ENCODE peak calls at places on chromosomes 11 and 22, in eight cellular contexts. I, R, O, E, Y, N, F and C are unnamed samples.

GRCh38 chr11:2296913-2297622 is 4.7 kb downstream of the C11orf21 start:
- DNase-seq in I (peak; percentile 34), R (no peak), O (no peak), E (peak; percentile 7), Y (no peak), N (peak; percentile 32), F (peak; percentile 7), C (no peak)

GRCh38 chr11:67055812-67056211 is 835 bp upstream of the RHOD start:
- DNase-seq in I (no peak), R (peak; percentile 15), O (no peak), E (peak; percentile 37), Y (peak; percentile 85), N (no peak), F (peak; percentile 34), C (no peak)

GRCh38 chr22:37122598-37123180 is 13.2 kb upstream of the TMPRSS6 start:
- DNase-seq in I (no peak), R (no peak), O (no peak), E (no peak), Y (no peak), N (no peak), F (no peak), C (no peak)

GRCh38 chr11:58059011-58059358 is 28.2 kb downstream of the OR6Q1 start:
- DNase-seq in I (peak; percentile 70), R (peak; percentile 92), O (no peak), E (no peak), Y (peak; percentile 49), N (no peak), F (no peak), C (no peak)

GRCh38 chr22:39877079-39877682 is 16.4 kb downstream of the ENTHD1 start:
- DNase-seq in I (no peak), R (no peak), O (no peak), E (no peak), Y (no peak), N (no peak), F (no peak), C (no peak)

GRCh38 chr11:61783717-61784505 is 8.5 kb downstream of the TMEM258 start:
- DNase-seq in I (no peak), R (peak; percentile 71), O (no peak), E (no peak), Y (no peak), N (peak; percentile 34), F (no peak), C (no peak)

GRCh38 chr22:20131593-20131855 is at the start of gene ZDHHC8:
- DNase-seq in I (no peak), R (no peak), O (no peak), E (no peak), Y (no peak), N (no peak), F (peak; percentile 40), C (peak; percentile 86)

GRCh38 chr11:118100691-118101232 is 14.0 kb upstream of the SMIM35 start:
- DNase-seq in I (no peak), R (no peak), O (no peak), E (no peak), Y (no peak), N (no peak), F (no peak), C (no peak)

GRCh38 chr11:58330861-58331260 is 28.0 kb downstream of the OR5B17 start:
- DNase-seq in I (no peak), R (peak; percentile 80), O (no peak), E (no peak), Y (no peak), N (no peak), F (no peak), C (no peak)

GRCh38 chr11:122201126-122201525 is 85.1 kb upstream of the BLID start:
- DNase-seq in I (no peak), R (no peak), O (no peak), E (no peak), Y (no peak), N (no peak), F (no peak), C (no peak)

GRCh38 chr11:32884770-32885384 is 7.7 kb upstream of the QSER1 start:
- DNase-seq in I (no peak), R (no peak), O (no peak), E (no peak), Y (no peak), N (no peak), F (no peak), C (no peak)

GRCh38 chr11:34274712-34275398 is 83.0 kb downstream of the ABTB2 start:
- DNase-seq in I (no peak), R (peak; percentile 98), O (no peak), E (peak; percentile 65), Y (peak; percentile 99), N (peak; percentile 91), F (peak; percentile 79), C (no peak)

GRCh38 chr11:57357827-57358226 is 19.7 kb downstream of the P2RX3 start:
- DNase-seq in I (no peak), R (peak; percentile 54), O (no peak), E (peak; percentile 22), Y (no peak), N (no peak), F (no peak), C (no peak)

GRCh38 chr22:46136539-46137217 is 13.6 kb upstream of the PPARA start:
- DNase-seq in I (no peak), R (no peak), O (no peak), E (no peak), Y (no peak), N (peak; percentile 43), F (no peak), C (peak; percentile 71)

GRCh38 chr22:29205598-29206371 is at the start of gene EMID1:
- DNase-seq in I (peak; percentile 85), R (peak; percentile 9), O (no peak), E (peak; percentile 49), Y (no peak), N (no peak), F (peak; percentile 63), C (peak; percentile 84)
- H3K27ac ChIP-seq in I (peak within 1 kb of the TSS; percentile 73), R (no peak within 1 kb of the TSS), O (no peak within 1 kb of the TSS), E (no peak within 1 kb of the TSS), Y (no peak within 1 kb of the TSS), N (no peak within 1 kb of the TSS), F (peak within 1 kb of the TSS; percentile 53), C (peak within 1 kb of the TSS; percentile 85)

GRCh38 chr11:27703453-27703852 is 3.2 kb upstream of the BDNF start:
- DNase-seq in I (no peak), R (peak; percentile 89), O (no peak), E (no peak), Y (peak; percentile 34), N (no peak), F (no peak), C (no peak)
- TF ChIP-seq CTCF in I (no peak), R (peak; percentile 57), O (no peak), E (no peak), Y (no peak), N (no peak), F (no peak), C (no peak)

GRCh38 chr22:38834991-38835390 is 8.8 kb downstream of the NPTXR start:
- DNase-seq in I (no peak), R (no peak), O (no peak), E (no peak), Y (no peak), N (peak; percentile 8), F (no peak), C (no peak)

GRCh38 chr22:38835888-38836301 is 7.9 kb downstream of the NPTXR start:
- DNase-seq in I (no peak), R (peak; percentile 69), O (no peak), E (no peak), Y (no peak), N (peak; percentile 39), F (no peak), C (no peak)

GRCh38 chr22:38840129-38840528 is 3.7 kb downstream of the NPTXR start:
- DNase-seq in I (no peak), R (no peak), O (no peak), E (no peak), Y (no peak), N (no peak), F (no peak), C (no peak)

GRCh38 chr22:38834215-38834953 is 9.4 kb downstream of the NPTXR start:
- DNase-seq in I (no peak), R (no peak), O (no peak), E (no peak), Y (no peak), N (peak; percentile 4), F (no peak), C (no peak)

DNA sequence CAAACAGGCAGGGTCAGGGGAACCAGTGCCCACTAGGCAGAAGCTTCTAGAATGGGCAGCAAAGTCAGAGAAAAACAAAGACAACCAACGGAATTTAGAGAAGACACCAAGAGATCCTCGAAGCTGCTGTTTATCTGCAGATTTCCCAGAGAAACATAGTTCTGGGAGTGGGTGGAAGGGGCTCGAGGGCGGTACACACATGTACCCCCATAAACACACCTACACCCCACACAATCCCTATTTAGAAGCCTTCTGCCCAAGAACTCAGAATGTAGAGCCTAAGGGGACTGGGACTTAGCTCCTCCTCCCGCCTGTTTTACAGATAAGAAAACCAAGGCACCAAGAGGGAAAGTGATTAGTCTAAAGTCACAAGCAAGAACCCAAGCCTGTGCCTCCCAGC is 6.4 kb downstream of the NPTXR start:
- DNase-seq in I (no peak), R (no peak), O (no peak), E (no peak), Y (no peak), N (no peak), F (no peak), C (no peak)
- H3K27ac ChIP-seq in I (no peak overlapping the region), R (no peak overlapping the region), O (no peak overlapping the region), E (no peak overlapping the region), Y (no peak overlapping the region), N (no peak overlapping the region), F (no peak overlapping the region), C (no peak overlapping the region)

DNA sequence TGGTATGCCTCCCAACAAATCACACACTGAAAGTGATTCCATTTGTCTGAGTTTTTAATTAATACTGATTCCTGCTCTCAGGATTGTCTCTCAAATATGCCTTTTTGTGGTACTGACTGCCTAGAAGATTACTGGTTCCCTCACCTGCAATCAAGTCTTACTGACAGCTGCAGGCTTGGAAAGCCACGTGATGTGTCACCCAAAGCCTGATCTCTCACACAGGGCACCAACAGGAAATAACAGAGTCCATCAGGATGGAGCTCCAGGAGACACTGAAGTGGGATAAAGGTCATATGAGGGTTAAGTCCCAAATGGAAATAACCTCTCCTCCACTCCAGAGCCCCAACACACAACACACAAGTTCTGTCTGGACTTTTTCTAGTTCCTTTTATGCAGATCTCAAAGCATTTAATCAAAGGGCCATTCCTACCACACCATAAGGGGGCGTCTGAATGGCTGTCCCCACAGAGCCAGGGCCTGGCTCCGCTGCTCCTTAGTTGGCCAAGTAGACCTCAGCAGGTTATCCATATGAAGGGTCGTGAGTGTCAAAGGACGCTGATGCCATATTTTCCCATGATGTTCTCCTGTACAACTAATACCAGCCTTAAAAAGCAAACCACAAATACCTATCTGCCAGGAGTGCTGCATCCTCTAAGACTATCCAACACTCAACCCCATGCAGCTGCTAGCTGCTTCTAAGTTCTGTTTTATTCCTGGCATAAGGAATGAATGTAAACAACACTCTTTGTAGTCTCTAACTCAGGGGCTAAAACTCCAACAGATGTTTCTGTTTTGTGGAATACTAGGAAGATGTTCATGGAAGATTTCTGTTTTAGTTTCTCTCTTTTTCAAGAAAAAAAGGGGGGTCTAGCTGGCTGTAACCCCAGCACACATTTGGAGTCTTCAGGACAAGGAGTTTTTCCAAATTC is 13.0 kb downstream of the SCUBE2 start:
- DNase-seq in I (peak; percentile 68), R (peak; percentile 34), O (no peak), E (no peak), Y (no peak), N (no peak), F (no peak), C (no peak)
- TF ChIP-seq CTCF in I (peak; percentile 72), R (no peak), O (no peak), E (no peak), Y (no peak), N (no peak), F (no peak), C (no peak)